ENCODE peak calls at places on chromosomes 16 and 17, in five cellular contexts. J is CD4-positive, CD25-positive, alpha-beta regulatory T cell; W is mesenchymal stem cell; P is neuronal stem cell; A is tibial artery. S is an unnamed sample. For H3K27me3, the result is how much of the 10 kb centered on the place peaks cover.

GRCh38 chr17:20218231-20218630 is 209.1 kb downstream of the SPECC1 start:
- DNase-seq in P (no peak), J (no peak), W (no peak), A (no peak), S (no peak)

GRCh38 chr16:66382966-66383299 is 16.4 kb downstream of the CDH5 start:
- DNase-seq in A (no peak), P (no peak), J (no peak), W (peak), S (peak)

GRCh38 chr17:17946104-17946503 is 26.1 kb downstream of the TOM1L2 start:
- DNase-seq in W (no peak), J (no peak), P (no peak), A (no peak), S (no peak)

GRCh38 chr17:2179615-2180295 is 123.8 kb downstream of the SMG6 start:
- DNase-seq in P (no peak), J (no peak), A (peak), W (peak), S (peak)

GRCh38 chr16:76444823-76445222 is 167.6 kb downstream of the CNTNAP4 start:
- DNase-seq in J (no peak), P (no peak), W (no peak), A (no peak), S (no peak)

GRCh38 chr17:52537368-52537767 is 378.9 kb upstream of the CA10 start:
- DNase-seq in W (no peak), P (no peak), A (no peak), J (no peak), S (no peak)

GRCh38 chr17:68295086-68295485 is 3.8 kb downstream of the ARSG start:
- DNase-seq in A (no peak), J (no peak), W (no peak), P (no peak), S (no peak)

GRCh38 chr17:29155966-29156338 is 24.2 kb downstream of the MYO18A start:
- DNase-seq in A (no peak), P (no peak), J (no peak), W (peak), S (no peak)

GRCh38 chr16:71919033-71919432 is 23.7 kb downstream of the IST1 start:
- DNase-seq in A (no peak), P (no peak), J (no peak), W (no peak), S (no peak)

GRCh38 chr17:76092526-76093413 is 10.8 kb downstream of the EXOC7 start:
- DNase-seq in W (no peak), A (no peak), P (no peak), J (no peak), S (no peak)

GRCh38 chr17:65785109-65785508 is 223.7 kb upstream of the AXIN2 start:
- DNase-seq in A (no peak), J (no peak), P (no peak), W (peak), S (peak)

GRCh38 chr17:42133461-42134041 is 10.9 kb downstream of the HSPB9 start:
- DNase-seq in J (peak), A (no peak), P (no peak), W (no peak), S (no peak)

DNA sequence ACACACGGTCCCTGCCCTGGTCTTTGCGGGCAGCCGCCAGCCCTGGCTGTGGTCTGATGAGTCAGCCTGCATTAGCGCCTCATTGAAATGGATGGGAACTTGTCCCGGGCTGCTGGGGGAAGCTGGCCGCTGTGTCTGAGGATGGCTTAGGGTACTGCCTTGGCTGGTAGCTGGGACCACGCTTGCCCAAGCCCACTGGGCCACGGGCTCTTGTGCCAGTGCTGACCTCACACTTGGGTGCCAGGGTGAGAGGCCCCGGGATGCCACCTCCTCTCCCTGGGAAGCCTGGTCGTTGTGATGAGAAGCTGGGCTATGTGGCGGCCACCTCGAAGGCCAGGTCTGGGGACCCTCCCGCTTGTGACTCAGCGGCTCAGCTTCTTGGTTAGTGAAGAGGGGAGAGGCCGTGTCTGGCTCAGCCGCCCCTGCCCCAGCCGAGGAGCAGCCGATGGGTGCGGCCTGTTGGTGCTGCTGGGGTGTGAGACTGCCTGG is 10.7 kb downstream of the CACNA1H start:
- DNase-seq in J (no peak), A (no peak), W (peak), P (no peak), S (no peak)
- H3K27me3 ChIP-seq in J (under half), A (under half), W (under half), P (under half), S (under half)

GRCh38 chr16:50172195-50172922 is 19.3 kb downstream of the TENT4B start:
- DNase-seq in J (no peak), A (no peak), P (no peak), W (no peak), S (no peak)

GRCh38 chr16:50178397-50179018 is 25.4 kb downstream of the TENT4B start:
- DNase-seq in J (no peak), P (no peak), A (no peak), W (no peak), S (no peak)

GRCh38 chr16:50169555-50170096 is 16.5 kb downstream of the TENT4B start:
- DNase-seq in A (no peak), W (peak), P (no peak), J (no peak), S (no peak)

GRCh38 chr16:50167603-50168002 is 14.5 kb downstream of the TENT4B start:
- DNase-seq in J (no peak), A (no peak), W (no peak), P (no peak), S (no peak)

DNA sequence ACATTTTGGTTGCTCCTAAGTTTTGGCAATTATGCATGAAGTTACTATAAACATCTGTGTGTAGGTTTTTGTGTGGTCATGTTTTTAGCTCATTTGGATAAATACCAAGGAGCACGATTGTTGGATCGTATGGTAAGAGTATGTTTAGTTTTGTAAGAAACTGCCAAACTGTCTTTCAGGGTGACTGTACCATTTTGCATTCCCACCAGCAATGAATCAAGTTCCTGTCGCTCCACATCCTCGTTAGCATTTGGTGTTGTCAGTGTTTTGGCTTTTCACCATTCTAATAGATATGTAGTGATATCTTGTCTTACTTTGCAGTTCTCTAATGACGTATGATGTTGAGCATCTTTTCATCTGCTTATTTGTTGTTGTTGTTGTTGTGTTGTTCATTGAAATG is 20.2 kb downstream of the TENT4B start:
- DNase-seq in A (no peak), P (no peak), W (no peak), J (no peak), S (no peak)
- H3K27me3 ChIP-seq in A (under half), P (under half), W (under half), J (under half), S (under half)

DNA sequence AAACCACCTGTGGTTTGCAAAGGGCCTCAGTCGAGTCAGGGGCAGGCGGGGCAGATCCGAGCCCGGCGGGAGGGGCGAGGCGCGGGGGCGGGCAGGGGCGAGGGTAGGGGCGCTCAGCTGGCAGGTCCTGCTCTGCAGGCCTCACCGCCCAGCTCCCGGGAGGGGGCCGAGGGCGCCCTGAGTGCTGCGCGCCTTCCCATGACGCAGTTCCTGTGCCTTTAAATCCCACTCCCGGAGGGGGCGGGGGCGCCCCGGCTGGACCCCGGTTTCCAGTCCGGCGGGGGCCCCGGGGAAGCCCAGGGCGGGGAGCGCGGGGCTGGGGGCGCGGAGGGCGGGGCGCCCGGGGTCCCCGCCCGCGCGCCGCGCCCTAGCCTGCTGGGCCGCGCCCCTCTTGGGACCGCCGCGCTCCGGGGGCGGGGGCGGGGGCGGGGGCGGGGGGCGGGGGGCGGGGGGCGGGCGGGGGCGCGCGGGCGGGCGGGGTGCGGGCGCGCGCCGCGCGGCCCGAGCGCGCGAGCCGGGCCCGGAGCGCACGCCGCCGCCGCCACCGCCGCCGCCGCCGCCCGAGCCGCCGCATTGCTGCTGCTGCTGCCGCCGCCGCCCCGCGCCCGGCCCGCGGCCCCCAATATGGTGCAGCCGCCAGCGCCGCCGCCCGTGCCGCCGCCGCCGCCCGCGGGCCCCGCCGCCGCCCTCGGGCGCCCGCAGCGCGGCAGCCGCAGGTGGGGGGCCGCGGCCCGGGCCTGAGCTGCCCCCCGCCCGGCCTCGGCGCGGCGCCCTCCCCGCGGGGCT is at the start of gene JPH3:
- DNase-seq in J (no peak), A (no peak), P (peak), W (no peak), S (peak)
- H3K27me3 ChIP-seq in J (under half), A (under half), P (under half), W (half or more), S (half or more)

DNA sequence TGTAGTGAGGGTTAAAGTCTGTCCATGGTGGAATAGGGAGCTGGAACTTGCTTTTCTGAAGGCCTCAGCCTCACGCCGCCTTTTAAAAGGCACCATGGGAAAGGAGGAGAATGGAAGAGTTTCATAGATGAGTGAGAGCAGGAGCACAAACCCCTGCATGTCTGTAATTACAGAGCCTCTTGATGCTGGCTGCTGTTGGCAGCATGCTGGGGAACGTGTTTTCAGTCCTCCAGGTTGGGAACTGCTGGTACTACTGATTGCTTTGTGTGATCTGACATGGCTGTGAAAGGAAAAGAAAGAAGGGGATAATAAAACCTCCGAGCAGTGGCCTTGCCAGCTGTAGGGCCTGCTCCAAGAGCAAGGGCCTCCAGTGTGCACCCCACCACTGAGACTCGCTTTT is 16.8 kb upstream of the DYNLL2 start:
- DNase-seq in P (no peak), W (no peak), J (no peak), A (no peak), S (no peak)
- H3K27me3 ChIP-seq in P (under half), W (half or more), J (under half), A (under half), S (under half)

GRCh38 chr16:20042848-20043247 is 30.8 kb downstream of the GPR139 start:
- DNase-seq in J (no peak), W (no peak), A (no peak), P (no peak), S (no peak)

GRCh38 chr16:20040011-20040410 is 33.7 kb downstream of the GPR139 start:
- DNase-seq in W (no peak), A (no peak), P (no peak), J (no peak), S (no peak)

GRCh38 chr16:20041924-20042596 is 31.6 kb downstream of the GPR139 start:
- DNase-seq in W (no peak), P (no peak), A (no peak), J (no peak), S (no peak)
- H3K27me3 ChIP-seq in W (under half), P (under half), A (under half), J (under half), S (under half)

S was measured in hepatocyte.